ENCODE peak calls at places on chromosome 18, in seven cellular contexts. O, X, T, B, L, F and S are unnamed samples.
A peak's percentile ranks its signal among the peaks of the same experiment; 100 is the strongest.

GRCh38 chr18:63240541-63241316 is 78.8 kb downstream of the BCL2 start:
- DNase-seq in O (no peak), X (no peak), T (no peak), B (no peak), L (no peak), F (no peak), S (no peak)

GRCh38 chr18:59725177-59725576 is 28.0 kb upstream of the CCBE1 start:
- DNase-seq in O (no peak), X (no peak), T (no peak), B (no peak), L (no peak), F (no peak), S (no peak)

GRCh38 chr18:50268022-50268747 is 1.9 kb upstream of the CFAP53 start:
- DNase-seq in O (peak; percentile 72), X (no peak), T (peak; percentile 94), B (peak; percentile 26), L (peak; percentile 51), F (peak; percentile 62), S (peak; percentile 89)

GRCh38 chr18:23226930-23227728 is 91.8 kb downstream of the CABLES1 start:
- DNase-seq in O (no peak), X (no peak), T (no peak), B (no peak), L (no peak), F (no peak), S (no peak)

GRCh38 chr18:56326386-56327072 is 311.9 kb downstream of the TXNL1 start:
- DNase-seq in O (no peak), X (no peak), T (no peak), B (no peak), L (no peak), F (no peak), S (no peak)

GRCh38 chr18:68417826-68418225 is 297.1 kb downstream of the TMX3 start:
- DNase-seq in O (no peak), X (no peak), T (no peak), B (no peak), L (no peak), F (no peak), S (no peak)

GRCh38 chr18:42636309-42636708 is 479.2 kb downstream of the RIT2 start:
- DNase-seq in O (no peak), X (no peak), T (no peak), B (no peak), L (no peak), F (no peak), S (no peak)

GRCh38 chr18:23998811-23999210 is 15.7 kb upstream of the TTC39C start:
- DNase-seq in O (no peak), X (peak; percentile 68), T (no peak), B (no peak), L (no peak), F (no peak), S (no peak)

GRCh38 chr18:55124078-55124477 is 164.8 kb upstream of the CCDC68 start:
- DNase-seq in O (no peak), X (no peak), T (no peak), B (no peak), L (no peak), F (no peak), S (no peak)

GRCh38 chr18:3605562-3606443 is 155.8 kb downstream of the TGIF1 start:
- DNase-seq in O (no peak), X (no peak), T (no peak), B (no peak), L (no peak), F (no peak), S (no peak)

GRCh38 chr18:6239716-6240115 is 175.0 kb downstream of the L3MBTL4 start:
- DNase-seq in O (no peak), X (no peak), T (no peak), B (no peak), L (no peak), F (no peak), S (no peak)

GRCh38 chr18:32735781-32736180 is 37.0 kb downstream of the KLHL14 start:
- DNase-seq in O (no peak), X (peak; percentile 23), T (no peak), B (no peak), L (no peak), F (no peak), S (no peak)

GRCh38 chr18:9547767-9548166 is 66.6 kb downstream of the PPP4R1 start:
- DNase-seq in O (no peak), X (no peak), T (no peak), B (no peak), L (no peak), F (no peak), S (no peak)

GRCh38 chr18:55245200-55245599 is 285.9 kb upstream of the CCDC68 start:
- DNase-seq in O (no peak), X (no peak), T (no peak), B (no peak), L (no peak), F (no peak), S (no peak)

GRCh38 chr18:58887613-58887963 is 22.9 kb downstream of the ZNF532 start:
- DNase-seq in O (no peak), X (no peak), T (no peak), B (no peak), L (no peak), F (peak; percentile 51), S (no peak)

GRCh38 chr18:43158381-43158780 is 42.9 kb upstream of the RIT2 start:
- DNase-seq in O (no peak), X (no peak), T (no peak), B (no peak), L (no peak), F (no peak), S (no peak)

GRCh38 chr18:57433492-57434176 is 1.5 kb upstream of the ONECUT2 start:
- DNase-seq in O (no peak), X (no peak), T (no peak), B (no peak), L (no peak), F (no peak), S (no peak)

GRCh38 chr18:13253786-13254755 is 35.5 kb downstream of the LDLRAD4 start:
- DNase-seq in O (no peak), X (no peak), T (no peak), B (no peak), L (peak; percentile 45), F (no peak), S (no peak)

GRCh38 chr18:13232060-13232917 is 13.7 kb downstream of the LDLRAD4 start:
- DNase-seq in O (no peak), X (no peak), T (peak; percentile 41), B (no peak), L (no peak), F (no peak), S (no peak)

GRCh38 chr18:22191986-22192385 is 22.6 kb downstream of the GATA6 start:
- DNase-seq in O (no peak), X (no peak), T (no peak), B (no peak), L (no peak), F (no peak), S (no peak)

DNA sequence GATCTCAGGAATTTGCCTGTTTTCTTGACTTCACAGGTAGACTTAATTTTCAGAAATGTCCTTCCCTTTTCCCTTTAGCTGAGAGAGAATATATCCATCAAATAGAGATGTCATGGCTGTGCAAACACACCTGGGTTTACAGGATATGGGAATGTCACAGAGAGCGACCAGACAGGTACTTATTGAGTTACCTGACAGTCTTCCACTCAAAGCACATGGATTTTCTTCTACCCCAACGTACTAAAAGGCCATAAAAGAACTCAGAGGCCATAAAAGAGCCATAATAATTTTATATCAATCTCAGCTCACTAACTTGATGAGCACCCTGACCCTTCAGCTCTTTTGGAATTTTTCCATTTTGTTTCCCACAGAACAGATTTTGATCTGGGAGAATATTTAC is 5.3 kb upstream of the DTNA start:
- DNase-seq in O (no peak), X (no peak), T (no peak), B (no peak), L (no peak), F (no peak), S (no peak)
- TF ChIP-seq TAF1 in O (no peak), X (no peak), T (no peak), B (no peak), L (no peak), F (no peak), S (no peak)

DNA sequence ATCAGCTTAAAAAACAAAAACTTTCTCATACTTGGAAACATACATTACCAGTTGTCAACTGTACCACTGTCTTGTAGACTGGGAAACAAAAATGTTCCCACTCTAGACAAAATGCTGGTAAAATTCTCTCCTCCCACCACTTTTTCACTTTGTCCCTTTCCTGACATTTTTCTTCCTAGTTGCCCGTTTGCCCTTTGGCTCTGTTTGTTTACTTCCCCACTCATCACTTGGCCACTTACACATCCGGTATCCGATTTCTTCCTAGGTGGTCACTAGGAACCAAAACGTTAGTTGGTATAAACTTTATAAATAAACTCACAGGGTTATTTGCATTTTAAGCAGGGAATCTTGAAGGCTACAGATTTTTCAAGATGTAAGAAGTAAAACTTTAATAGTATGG is 84.9 kb downstream of the METTL4 start:
- DNase-seq in O (no peak), X (no peak), T (no peak), B (no peak), L (no peak), F (no peak), S (no peak)
- TF ChIP-seq TAF1 in O (no peak), X (no peak), T (no peak), B (no peak), L (no peak), F (no peak), S (no peak)

GRCh38 chr18:47075098-47075883 is 39.9 kb upstream of the ELOA2 start:
- DNase-seq in O (no peak), X (no peak), T (no peak), B (no peak), L (no peak), F (no peak), S (no peak)
- TF ChIP-seq TAF1 in O (no peak), X (no peak), T (no peak), B (no peak), L (no peak), F (no peak), S (no peak)

DNA sequence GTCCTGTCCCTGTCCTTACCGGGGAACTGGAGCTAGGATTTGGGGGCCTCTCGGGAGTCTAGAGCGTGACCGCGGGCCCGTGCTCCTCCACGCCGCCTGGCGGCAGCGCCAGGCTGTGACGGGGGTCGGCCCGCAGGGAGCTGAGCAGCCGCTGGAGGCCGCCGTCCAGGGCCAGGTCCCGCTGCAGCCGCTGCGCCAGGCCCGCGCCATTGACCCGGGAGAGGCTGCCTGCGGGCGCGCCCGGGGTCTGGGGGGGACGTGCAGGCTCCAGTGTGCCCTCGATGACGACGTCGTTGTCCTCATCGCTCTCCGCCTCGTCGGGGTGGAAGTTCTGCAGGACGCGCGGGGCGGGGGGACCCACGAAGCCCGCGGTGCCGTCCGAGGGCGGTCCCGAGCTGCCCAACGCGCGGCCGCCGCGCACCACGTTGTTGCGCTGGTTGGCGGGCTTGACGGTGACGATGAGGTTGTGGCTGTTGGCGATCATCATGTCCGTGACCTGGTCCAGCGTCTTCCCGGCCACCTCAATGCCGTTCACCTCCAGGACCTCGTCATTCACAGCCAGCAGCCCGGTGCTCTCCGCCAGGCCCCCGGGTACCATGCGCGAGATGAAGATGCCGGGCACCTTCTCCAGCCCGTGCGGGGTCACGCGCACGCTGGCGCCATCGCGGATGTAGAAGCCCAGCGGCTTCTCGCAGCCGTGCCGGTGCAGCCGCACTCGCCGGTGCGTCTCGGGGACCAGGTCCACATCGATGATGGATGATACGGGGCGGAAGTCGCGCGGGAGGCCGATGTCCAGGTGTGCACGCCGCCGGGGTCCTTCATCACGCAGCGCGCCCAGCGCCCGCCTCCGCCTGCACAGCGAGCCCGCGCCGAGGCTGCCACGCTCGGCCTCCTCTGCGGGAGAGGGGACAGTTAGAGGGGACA is 50.9 kb downstream of the ADNP2 start:
- DNase-seq in O (peak; percentile 61), X (no peak), T (peak; percentile 65), B (no peak), L (no peak), F (no peak), S (no peak)
- TF ChIP-seq TAF1 in O (no peak), X (no peak), T (no peak), B (no peak), L (no peak), F (no peak), S (no peak)